ENCODE peak calls at places on chromosomes 16 and 17, in eight cellular contexts. M is OCI-LY7; W is mesendoderm; X is stimulated activated naive CD8-positive, alpha-beta T cell treated with anti-CD3 and anti-CD28 coated beads, Interleukin-15, amount 100 ng/mL, for 72 hours; Z is pancreas; S is GM10248; O is NCI-H774; T is H54. R is an unnamed sample.

GRCh38 chr17:80477647-80478478 is 1.5 kb upstream of the NPTX1 start:
- DNase-seq in M (no peak), T (no peak), Z (no peak), X (peak), W (peak), S (no peak), O (peak), R (peak)

GRCh38 chr16:17294856-17295255 is 175.9 kb downstream of the XYLT1 start:
- DNase-seq in S (no peak), X (no peak), Z (no peak), M (no peak), O (no peak), W (no peak), T (no peak), R (no peak)

GRCh38 chr17:49555495-49556018 is 20.1 kb upstream of the NXPH3 start:
- DNase-seq in S (peak), X (no peak), M (no peak), W (no peak), T (no peak), O (no peak), Z (no peak), R (peak)

GRCh38 chr16:83928341-83929055 is 24.5 kb upstream of the OSGIN1 start:
- DNase-seq in X (no peak), W (peak), S (no peak), O (no peak), M (no peak), T (peak), Z (no peak), R (no peak)

GRCh38 chr17:82212331-82213250 is at the start of gene CCDC57:
- DNase-seq in W (peak), O (peak), M (peak), Z (peak), S (peak), T (peak), X (peak), R (peak)

GRCh38 chr16:28829747-28830146 is 6.9 kb downstream of the ATXN2L start:
- DNase-seq in S (no peak), T (no peak), X (no peak), Z (no peak), M (no peak), O (no peak), W (no peak), R (no peak)

GRCh38 chr17:74161501-74161850 is 42.0 kb upstream of the RPL38 start:
- DNase-seq in S (no peak), Z (no peak), X (no peak), W (no peak), M (no peak), T (no peak), O (no peak), R (no peak)

GRCh38 chr17:39920218-39921210 is 2.1 kb upstream of the GSDMB start:
- DNase-seq in W (no peak), S (peak), O (no peak), X (peak), Z (no peak), T (no peak), M (no peak), R (no peak)

GRCh38 chr17:66753126-66753920 is 81.6 kb upstream of the CACNG5 start:
- DNase-seq in Z (no peak), M (no peak), O (no peak), W (peak), X (no peak), S (no peak), T (no peak), R (no peak)

GRCh38 chr16:54928421-54929089 is 2.1 kb upstream of the IRX5 start:
- DNase-seq in M (peak), O (peak), Z (peak), W (peak), S (peak), T (peak), X (peak), R (peak)

GRCh38 chr17:35846055-35846809 is 22.5 kb downstream of the HEATR9 start:
- DNase-seq in W (no peak), M (no peak), T (no peak), O (no peak), X (no peak), S (no peak), Z (no peak), R (no peak)

GRCh38 chr16:15856217-15856616 is 611 bp downstream of the MYH11 start:
- DNase-seq in M (peak), Z (no peak), W (no peak), S (no peak), T (no peak), O (no peak), X (no peak), R (no peak)

GRCh38 chr17:72804949-72805348 is 287.5 kb downstream of the SLC39A11 start:
- DNase-seq in X (no peak), W (no peak), T (no peak), S (no peak), O (no peak), M (no peak), Z (no peak), R (no peak)

GRCh38 chr17:792277-792676 is 10.1 kb downstream of the MRM3 start:
- DNase-seq in Z (no peak), W (peak), T (no peak), S (no peak), O (no peak), X (no peak), M (no peak), R (peak)

GRCh38 chr16:66580605-66581209 is 1.4 kb downstream of the CMTM2 start:
- DNase-seq in X (no peak), T (peak), M (no peak), Z (no peak), W (peak), O (no peak), S (no peak), R (no peak)

GRCh38 chr17:64694207-64694606 is 32.1 kb upstream of the SMURF2 start:
- DNase-seq in M (no peak), O (no peak), X (no peak), T (no peak), W (peak), Z (peak), S (no peak), R (peak)

GRCh38 chr16:51267676-51268075 is 116.6 kb upstream of the SALL1 start:
- DNase-seq in S (no peak), M (no peak), X (no peak), Z (no peak), O (no peak), T (no peak), W (no peak), R (no peak)

GRCh38 chr16:46714797-46715591 is 25.5 kb downstream of the ORC6 start:
- DNase-seq in X (no peak), T (no peak), O (no peak), M (no peak), S (no peak), Z (no peak), W (no peak), R (no peak)

GRCh38 chr17:9241371-9241712 is 220.0 kb downstream of the NTN1 start:
- DNase-seq in M (no peak), S (no peak), W (no peak), T (no peak), Z (peak), O (no peak), X (no peak), R (no peak)

GRCh38 chr17:35799942-35800341 is 4.5 kb upstream of the MMP28 start:
- DNase-seq in X (no peak), T (peak), S (no peak), W (no peak), O (no peak), M (no peak), Z (peak), R (peak)

GRCh38 chr17:36942631-36943125 is 5.4 kb downstream of the LHX1 start:
- DNase-seq in O (no peak), Z (no peak), S (peak), X (no peak), W (no peak), T (no peak), M (no peak), R (peak)

GRCh38 chr16:4298761-4299522 is 16.9 kb upstream of the GLIS2 start:
- DNase-seq in T (peak), M (no peak), Z (peak), O (no peak), S (no peak), X (no peak), W (peak), R (peak)

GRCh38 chr17:64507418-64507766 is 615 bp downstream of the CEP95 start:
- DNase-seq in W (peak), M (peak), Z (peak), S (peak), T (peak), O (peak), X (no peak), R (peak)

GRCh38 chr16:14303654-14304394 is 232.7 kb downstream of the MRTFB start:
- DNase-seq in M (peak), T (peak), W (peak), O (no peak), X (no peak), S (no peak), Z (peak), R (no peak)

GRCh38 chr16:71205482-71206131 is 24.9 kb downstream of the HYDIN start:
- DNase-seq in Z (peak), O (no peak), W (no peak), M (no peak), T (no peak), S (no peak), X (no peak), R (no peak)

R was measured in islet precursor cell.